ENCODE peak calls at places on chromosomes 7 and 10, in four cellular contexts. S is K562, U is HepG2, L is GM12878. M is an unnamed sample. For H3K4me1, the result is how much of the 10 kb centered on the place peaks cover.

GRCh38 chr10:73888514-73888913 is 14.2 kb upstream of the CAMK2G start:
- DNase-seq in S (no peak), U (no peak), L (no peak), M (no peak)

GRCh38 chr10:128206676-128207075 is 80.5 kb upstream of the MKI67 start:
- DNase-seq in S (no peak), U (no peak), L (no peak), M (no peak)

GRCh38 chr7:727104-727805 is at the start of gene PRKAR1B:
- DNase-seq in S (peak), U (no peak), L (no peak), M (peak)

GRCh38 chr10:128025437-128025836 is 100.8 kb downstream of the MKI67 start:
- DNase-seq in S (no peak), U (no peak), L (no peak), M (no peak)

GRCh38 chr10:95289003-95289920 is 1.5 kb downstream of the PDLIM1 start:
- DNase-seq in S (peak), U (no peak), L (no peak), M (peak)

GRCh38 chr10:124465003-124465776 is 3.6 kb downstream of the LHPP start:
- DNase-seq in S (no peak), U (no peak), L (peak), M (no peak)

GRCh38 chr7:110573862-110574528 is 516.9 kb upstream of the LRRN3 start:
- DNase-seq in S (no peak), U (peak), L (no peak), M (no peak)

GRCh38 chr10:12902135-12902572 is 99.4 kb downstream of the CCDC3 start:
- DNase-seq in S (peak), U (peak), L (peak), M (peak)

GRCh38 chr10:124648738-124649137 is 95.4 kb downstream of the FAM53B start:
- DNase-seq in S (peak), U (no peak), L (peak), M (no peak)

GRCh38 chr10:23337616-23338015 is 7.0 kb downstream of the C10orf67 start:
- DNase-seq in S (no peak), U (no peak), L (no peak), M (no peak)

GRCh38 chr7:143389316-143390097 is 8.4 kb downstream of the ZYX start:
- DNase-seq in S (peak), U (no peak), L (no peak), M (no peak)

GRCh38 chr10:31207636-31208035 is 111.4 kb upstream of the ZEB1 start:
- DNase-seq in S (no peak), U (no peak), L (no peak), M (no peak)

GRCh38 chr10:12308102-12308501 is 41.2 kb upstream of the CAMK1D start:
- DNase-seq in S (no peak), U (no peak), L (no peak), M (no peak)

GRCh38 chr10:12782537-12782936 is 219.0 kb downstream of the CCDC3 start:
- DNase-seq in S (peak), U (peak), L (no peak), M (peak)

GRCh38 chr10:107091126-107091525 is 73.4 kb downstream of the SORCS1 start:
- DNase-seq in S (no peak), U (no peak), L (no peak), M (no peak)

GRCh38 chr7:20007510-20007909 is 209.7 kb downstream of the MACC1 start:
- DNase-seq in S (no peak), U (no peak), L (no peak), M (no peak)

GRCh38 chr10:70693619-70694286 is 21.4 kb downstream of the ADAMTS14 start:
- DNase-seq in S (peak), U (no peak), L (no peak), M (no peak)

GRCh38 chr10:58508316-58508715 is 4.4 kb upstream of the BICC1 start:
- DNase-seq in S (no peak), U (no peak), L (no peak), M (no peak)

GRCh38 chr10:103478671-103479070 is 369 bp downstream of the CALHM3 start:
- DNase-seq in S (no peak), U (no peak), L (no peak), M (no peak)

GRCh38 chr10:119651514-119652327 is 541 bp downstream of the BAG3 start:
- DNase-seq in S (peak), U (no peak), L (no peak), M (peak)

GRCh38 chr7:41879113-41879385 is 176.2 kb upstream of the INHBA start:
- DNase-seq in S (no peak), U (no peak), L (no peak), M (no peak)

GRCh38 chr7:148436571-148436970 is 154.0 kb upstream of the C7orf33 start:
- DNase-seq in S (no peak), U (peak), L (no peak), M (peak)

GRCh38 chr10:110498087-110498981 is 627 bp downstream of the DUSP5 start:
- DNase-seq in S (peak), U (no peak), L (no peak), M (peak)

GRCh38 chr10:119667562-119668328 is 16.6 kb downstream of the BAG3 start:
- DNase-seq in S (peak), U (peak), L (no peak), M (no peak)

GRCh38 chr10:55220975-55221374 is 419.9 kb upstream of the PCDH15 start:
- DNase-seq in S (no peak), U (no peak), L (no peak), M (no peak)
- TF ChIP-seq JUNB in S (no peak), U (no peak), L (no peak), M (no peak)

DNA sequence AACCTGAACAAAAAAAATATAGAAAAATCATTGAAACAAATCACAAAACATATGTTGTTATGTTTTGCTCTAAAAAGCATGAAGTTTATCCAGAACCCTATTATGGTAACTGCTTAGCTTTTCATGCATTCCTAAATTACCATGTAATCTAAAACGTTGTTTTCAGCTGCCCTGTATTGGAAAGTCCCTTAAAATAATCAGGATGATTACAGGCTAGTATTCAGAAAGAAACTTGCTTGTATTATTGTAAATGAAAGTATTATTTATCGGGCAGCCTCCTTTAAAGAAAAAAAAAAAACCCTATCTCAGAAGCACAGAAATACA is 65.6 kb upstream of the ARID5B start:
- DNase-seq in S (no peak), U (no peak), L (no peak), M (no peak)
- H2AFZ ChIP-seq in S (peak), U (no peak), L (no peak), M (no peak)

GRCh38 chr10:132595850-132596249 is 58.3 kb downstream of the INPP5A start:
- DNase-seq in S (no peak), U (no peak), L (no peak), M (no peak)

GRCh38 chr10:132592790-132593788 is 55.5 kb downstream of the INPP5A start:
- DNase-seq in S (no peak), U (no peak), L (peak), M (no peak)

GRCh38 chr10:132595021-132595420 is 57.4 kb downstream of the INPP5A start:
- DNase-seq in S (no peak), U (no peak), L (no peak), M (no peak)

GRCh38 chr10:132596742-132597279 is 59.2 kb downstream of the INPP5A start:
- DNase-seq in S (no peak), U (no peak), L (no peak), M (no peak)

GRCh38 chr10:132593900-132594876 is 56.6 kb downstream of the INPP5A start:
- DNase-seq in S (no peak), U (no peak), L (peak), M (no peak)
- H3K4me1 ChIP-seq in S (under half), U (half or more), L (under half), M (under half)

GRCh38 chr7:13069832-13070231 is 382.4 kb downstream of the ARL4A start:
- DNase-seq in S (no peak), U (no peak), L (no peak), M (no peak)

GRCh38 chr7:13067036-13067435 is 379.6 kb downstream of the ARL4A start:
- DNase-seq in S (peak), U (no peak), L (no peak), M (peak)

GRCh38 chr7:13077466-13077865 is 390.0 kb downstream of the ARL4A start:
- DNase-seq in S (no peak), U (no peak), L (no peak), M (no peak)

GRCh38 chr7:13068032-13068431 is 380.6 kb downstream of the ARL4A start:
- DNase-seq in S (no peak), U (no peak), L (no peak), M (no peak)

GRCh38 chr7:13071999-13072398 is 384.6 kb downstream of the ARL4A start:
- DNase-seq in S (no peak), U (no peak), L (no peak), M (no peak)
- TF ChIP-seq JUNB in S (no peak), U (no peak), L (no peak), M (no peak)

DNA sequence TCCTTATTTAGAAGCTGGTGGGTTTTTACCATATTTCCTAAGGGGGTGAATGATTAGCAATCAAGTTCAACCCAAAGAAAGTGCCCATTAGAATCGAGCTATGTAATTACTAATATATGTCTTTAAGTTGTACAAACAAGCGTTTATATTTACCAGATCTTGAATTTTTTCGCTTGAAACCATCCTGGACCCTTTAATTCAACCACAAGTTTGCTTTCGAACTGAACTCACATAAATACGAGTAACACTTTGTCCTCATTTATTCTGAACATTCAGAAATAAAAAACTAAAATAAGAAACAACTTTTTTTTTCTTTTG is 1.5 kb downstream of the SRI start:
- DNase-seq in S (no peak), U (no peak), L (no peak), M (no peak)
- H2AFZ ChIP-seq in S (peak), U (no peak), L (no peak), M (no peak)